ENCODE peak calls at places on chromosomes 6 and 20, in nine cellular contexts. L is IMR-90; D is CD8-positive, alpha-beta memory T cell; Z is hypothalamus; G is HT-29; E is stimulated activated CD4-positive, alpha-beta T cell treated with anti-CD3 and anti-CD28 coated beads, Interleukin-2, amount 100 ng/mL, for 48 hours; V is activated naive CD4-positive, alpha-beta T cell treated with anti-CD3 and anti-CD28 coated beads, Interleukin-2, amount 10 ng/mL, durations not matched to agents 7 days and 5 days; C is substantia nigra; P is OCI-M1. K is an unnamed sample.
A peak's percentile ranks its signal among the peaks of the same experiment; 100 is the strongest.

GRCh38 chr6:1613631-1614447 is 4.1 kb downstream of the FOXC1 start:
- DNase-seq in D (no peak), P (no peak), Z (no peak), C (no peak), V (no peak), E (no peak), L (peak; percentile 47), G (peak; percentile 55), K (peak; percentile 80)

GRCh38 chr6:41504526-41505021 is 41.6 kb upstream of the FOXP4 start:
- DNase-seq in L (peak; percentile 23), G (no peak), Z (no peak), C (no peak), P (no peak), E (no peak), D (no peak), V (no peak), K (peak; percentile 74)

GRCh38 chr6:165468361-165468760 is 159.0 kb upstream of the C6orf118 start:
- DNase-seq in V (no peak), L (no peak), P (no peak), C (no peak), D (no peak), G (no peak), E (no peak), Z (no peak), K (no peak)

GRCh38 chr6:108117427-108118358 is 43.2 kb upstream of the OSTM1 start:
- DNase-seq in V (peak; percentile 46), D (no peak), C (no peak), E (no peak), G (peak; percentile 26), P (peak; percentile 78), L (peak; percentile 21), Z (no peak), K (peak; percentile 56)

GRCh38 chr6:89888871-89889270 is 5.4 kb upstream of the GJA10 start:
- DNase-seq in D (no peak), Z (no peak), G (no peak), L (no peak), C (no peak), P (peak; percentile 33), E (no peak), V (no peak), K (no peak)

GRCh38 chr20:17747431-17747846 is 47.7 kb downstream of the BANF2 start:
- DNase-seq in P (peak; percentile 17), C (no peak), G (no peak), L (peak; percentile 94), D (no peak), Z (no peak), V (no peak), E (no peak), K (peak; percentile 79)

GRCh38 chr6:131107166-131107565 is 28.1 kb upstream of the AKAP7 start:
- DNase-seq in G (no peak), D (no peak), C (no peak), Z (no peak), E (no peak), L (peak; percentile 96), V (no peak), P (peak; percentile 76), K (no peak)

GRCh38 chr6:99019341-99019740 is 71.6 kb upstream of the FBXL4 start:
- DNase-seq in V (no peak), P (no peak), L (peak; percentile 45), D (no peak), G (no peak), Z (no peak), E (no peak), C (no peak), K (no peak)